ENCODE peak calls at places on chromosomes 16 and 17, in five cellular contexts. O, F, R, P and C are unnamed samples.
A peak's percentile ranks its signal among the peaks of the same experiment; 100 is the strongest.

GRCh38 chr16:48231675-48232214 is 12.4 kb upstream of the LONP2 start:
- DNase-seq in O (peak; percentile 21), F (no peak), R (peak; percentile 23), P (peak; percentile 30), C (no peak)

GRCh38 chr17:75614556-75615270 is 18.5 kb upstream of the SMIM5 start:
- DNase-seq in O (no peak), F (no peak), R (no peak), P (no peak), C (no peak)

GRCh38 chr17:10013360-10014112 is 108.5 kb upstream of the RCVRN start:
- DNase-seq in O (no peak), F (no peak), R (no peak), P (peak; percentile 30), C (no peak)

GRCh38 chr17:64413505-64413904 is 22.8 kb upstream of the PECAM1 start:
- DNase-seq in O (no peak), F (no peak), R (no peak), P (peak; percentile 40), C (no peak)

GRCh38 chr17:28385037-28385797 is 13.7 kb downstream of the SARM1 start:
- DNase-seq in O (no peak), F (no peak), R (no peak), P (peak; percentile 42), C (peak; percentile 66)

GRCh38 chr16:82874251-82874650 is 247.5 kb downstream of the CDH13 start:
- DNase-seq in O (no peak), F (no peak), R (no peak), P (no peak), C (no peak)

GRCh38 chr16:79762217-79762616 is 161.7 kb upstream of the MAF start:
- DNase-seq in O (no peak), F (no peak), R (no peak), P (no peak), C (no peak)

GRCh38 chr17:42233148-42233547 is 38.9 kb upstream of the GHDC start:
- DNase-seq in O (no peak), F (no peak), R (no peak), P (no peak), C (no peak)

GRCh38 chr16:53609536-53609935 is 94.1 kb downstream of the RPGRIP1L start:
- DNase-seq in O (no peak), F (no peak), R (no peak), P (no peak), C (no peak)

GRCh38 chr17:42402121-42402516 is 13.9 kb upstream of the STAT3 start:
- DNase-seq in O (no peak), F (no peak), R (no peak), P (peak; percentile 57), C (no peak)

GRCh38 chr17:80119839-80120238 is 18.5 kb downstream of the GAA start:
- DNase-seq in O (no peak), F (no peak), R (no peak), P (no peak), C (no peak)

GRCh38 chr17:21524211-21524591 is 148.0 kb downstream of the KCNJ12 start:
- DNase-seq in O (no peak), F (no peak), R (no peak), P (no peak), C (no peak)

GRCh38 chr16:51225902-51226301 is 74.8 kb upstream of the SALL1 start:
- DNase-seq in O (no peak), F (no peak), R (no peak), P (no peak), C (no peak)

GRCh38 chr17:7308625-7309433 is 1.4 kb downstream of the EIF5A start:
- DNase-seq in O (peak; percentile 63), F (peak; percentile 80), R (peak; percentile 97), P (peak; percentile 89), C (peak; percentile 81)

GRCh38 chr16:70778901-70779309 is 22.1 kb downstream of the VAC14 start:
- DNase-seq in O (peak; percentile 49), F (peak; percentile 32), R (peak; percentile 88), P (peak; percentile 38), C (no peak)

GRCh38 chr17:62819511-62820221 is 11.6 kb upstream of the MARCHF10 start:
- DNase-seq in O (peak; percentile 31), F (peak; percentile 77), R (peak; percentile 97), P (peak; percentile 21), C (peak; percentile 83)

DNA sequence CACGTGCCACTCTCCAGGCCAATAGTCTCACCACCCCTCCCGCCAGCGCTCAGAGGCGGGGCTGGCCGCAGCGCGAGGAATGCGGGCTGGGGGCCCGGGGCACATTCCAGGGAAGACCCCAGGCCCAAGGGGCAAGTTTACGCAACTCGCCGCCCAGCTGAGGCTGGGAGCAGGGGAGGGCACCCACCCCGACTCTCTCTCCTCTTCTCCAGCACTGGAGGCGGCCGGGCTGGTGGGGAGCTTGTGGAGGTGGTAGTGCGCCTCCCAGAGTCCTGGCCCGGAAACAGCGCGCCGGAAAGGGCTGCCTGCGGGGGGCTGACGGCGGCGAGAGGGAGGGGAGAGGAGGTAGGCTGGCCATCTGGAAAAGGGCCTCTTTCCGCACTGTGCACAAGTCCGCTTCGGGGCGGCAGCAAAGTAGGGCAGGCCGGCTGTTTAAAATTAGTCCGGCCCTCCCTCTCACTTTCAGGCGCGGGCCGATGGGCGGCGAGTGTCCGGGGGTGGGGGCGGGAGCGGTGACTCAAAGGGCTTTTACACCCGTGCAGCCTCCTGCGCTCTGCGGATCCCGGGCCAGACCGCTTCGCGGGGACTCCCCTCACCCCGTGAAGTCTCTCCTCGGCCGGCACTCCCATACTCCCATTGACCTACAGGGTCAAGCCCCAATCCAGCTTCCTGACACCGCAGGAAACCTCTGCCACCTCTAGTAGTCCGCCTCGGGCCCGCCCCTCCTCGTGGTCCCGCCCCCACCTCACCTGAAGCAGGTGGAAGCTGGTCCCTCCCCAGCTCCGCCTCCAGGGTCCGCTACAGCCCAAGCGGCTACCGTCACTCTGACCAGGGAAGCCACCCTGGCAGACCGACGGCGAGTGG is 968 bp downstream of the FHOD1 start:
- DNase-seq in O (peak; percentile 80), F (peak; percentile 87), R (peak; percentile 56), P (peak; percentile 94), C (peak; percentile 95)
- TF ChIP-seq CTCF in O (peak; percentile 47), F (peak; percentile 30), R (peak; percentile 50), P (peak; percentile 9), C (peak; percentile 48)

DNA sequence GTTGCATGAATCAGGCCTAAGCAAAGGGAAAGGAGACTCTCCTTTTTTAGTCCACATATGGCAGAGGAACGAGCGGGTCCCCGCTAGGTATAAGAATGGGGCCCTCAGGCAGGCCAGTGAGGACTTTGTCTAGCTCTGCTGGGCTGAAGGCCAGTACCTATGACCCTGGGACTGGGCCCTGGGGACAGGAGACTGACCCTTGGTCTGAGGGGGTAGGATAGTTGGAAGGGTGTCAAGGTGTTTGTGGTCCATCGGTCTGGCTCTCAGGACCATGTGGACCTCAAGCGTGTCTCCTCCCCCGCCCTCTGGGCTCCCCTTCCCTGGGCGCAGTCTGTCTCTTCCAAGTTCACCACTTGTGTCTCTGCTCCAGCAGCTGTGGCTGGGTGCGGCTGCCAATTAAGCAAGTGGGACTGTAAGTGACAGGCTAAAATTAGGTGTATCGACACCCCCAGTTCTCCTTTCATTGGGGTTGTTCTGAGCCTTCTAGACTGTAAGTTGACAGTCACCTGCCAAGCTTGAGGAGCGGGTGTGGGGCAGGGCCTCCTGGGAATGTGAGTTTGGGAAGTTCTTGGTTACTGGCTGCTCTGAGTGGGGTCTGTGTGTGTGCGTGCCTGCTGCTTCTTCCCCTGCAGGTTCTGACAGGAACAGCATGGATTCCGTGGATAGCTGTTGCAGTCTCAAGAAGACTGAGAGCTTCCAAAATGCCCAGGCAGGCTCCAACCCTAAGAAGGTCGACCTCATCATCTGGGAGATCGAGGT is 24.5 kb downstream of the AKAP1 start:
- DNase-seq in O (peak; percentile 75), F (peak; percentile 83), R (no peak), P (peak; percentile 49), C (no peak)
- H3K4me1 ChIP-seq in O (peaks cover 100% of the 10 kb centered on the region), F (peaks cover 63% of the 10 kb centered on the region), R (peaks cover 28% of the 10 kb centered on the region), P (peaks cover 55% of the 10 kb centered on the region), C (peaks cover 44% of the 10 kb centered on the region)

DNA sequence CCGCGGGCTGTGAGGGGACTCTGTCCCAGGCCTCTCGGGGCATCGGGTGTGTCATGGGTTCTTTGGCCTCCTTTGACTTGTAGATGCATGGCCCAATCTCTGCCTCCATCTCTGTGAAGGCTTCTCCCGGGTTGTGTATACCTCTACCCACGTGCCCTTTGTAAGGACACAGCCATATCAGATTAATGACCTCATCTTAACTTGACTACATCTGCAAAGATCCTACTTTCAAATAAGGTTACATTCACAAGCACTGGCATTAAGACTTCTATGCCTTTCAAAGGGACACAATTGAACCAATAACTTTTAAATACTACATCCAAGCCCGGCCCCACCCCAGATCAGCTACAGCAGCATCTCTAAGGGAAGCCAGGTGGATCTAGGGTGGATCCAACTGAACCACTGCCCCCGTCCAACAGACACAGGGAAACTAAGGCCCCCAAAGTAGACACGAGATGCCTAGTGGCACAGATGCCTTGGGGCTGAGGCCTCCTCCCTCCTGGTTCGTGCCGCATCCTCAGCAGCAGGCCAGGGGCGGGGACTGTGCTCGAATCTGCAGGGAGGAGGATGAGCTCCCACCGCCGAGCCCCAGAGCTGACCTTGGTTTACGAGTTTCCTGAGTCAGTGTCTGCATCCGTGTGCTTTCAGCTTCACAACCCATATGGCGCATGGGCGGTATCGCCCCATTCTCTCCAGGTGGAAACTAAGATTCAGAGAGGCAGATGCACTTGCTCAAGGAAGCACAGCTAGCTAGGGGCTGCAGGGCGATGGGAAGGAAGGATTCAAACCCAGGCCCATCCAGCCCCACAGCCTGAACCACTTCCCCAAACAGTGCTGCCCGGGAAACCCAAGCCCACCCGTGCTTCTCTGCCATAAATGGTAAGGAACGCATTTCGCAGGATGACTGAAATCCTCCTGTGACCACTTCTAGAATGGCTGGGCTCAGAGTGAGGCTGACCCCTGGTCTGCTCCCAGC is 353.3 kb downstream of the C16orf95 start:
- DNase-seq in O (no peak), F (no peak), R (no peak), P (no peak), C (no peak)
- H3K4me3 ChIP-seq in O (no peak overlapping the region), F (no peak overlapping the region), R (no peak overlapping the region), P (no peak overlapping the region), C (no peak overlapping the region)

DNA sequence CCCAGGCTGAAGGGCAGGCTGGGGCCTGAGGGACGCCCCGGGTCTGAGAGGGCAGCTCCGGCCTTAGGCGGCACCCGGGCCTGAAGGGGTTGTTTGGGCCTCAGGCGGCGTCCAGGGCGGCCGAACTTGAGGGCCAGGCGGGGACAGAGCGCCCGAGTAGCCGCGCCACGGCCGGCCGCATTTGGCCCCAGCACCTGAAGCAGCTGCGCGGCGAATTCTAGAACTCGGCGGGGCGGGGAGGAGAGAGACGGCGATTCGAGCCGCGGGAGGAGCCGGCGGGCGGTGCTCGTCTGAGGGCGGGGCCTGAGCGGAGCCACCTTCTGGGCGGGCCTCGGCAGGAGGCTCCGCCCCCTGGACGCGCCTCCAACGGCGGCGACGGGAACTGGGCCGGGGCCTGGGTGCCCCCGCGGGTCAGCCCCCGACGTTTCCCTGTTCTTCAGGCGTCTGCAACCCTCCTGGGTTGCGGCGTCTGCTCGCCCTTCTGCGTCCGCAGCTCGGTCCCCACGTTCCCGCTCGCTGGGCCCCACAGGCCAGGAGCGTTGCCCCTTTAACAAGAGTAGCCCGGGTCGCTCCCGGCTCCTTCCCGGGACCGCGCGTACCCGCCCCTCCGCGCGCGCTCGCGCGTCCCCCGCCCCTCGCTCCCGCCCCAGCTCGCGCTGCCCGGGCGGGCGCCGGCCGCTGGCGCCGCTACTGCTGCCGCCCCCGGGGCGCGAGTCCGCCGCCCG is at the start of the genes INCA1 and KIF1C:
- DNase-seq in O (peak; percentile 95), F (peak; percentile 97), R (peak; percentile 98), P (peak; percentile 96), C (peak; percentile 97)
- TF ChIP-seq CTCF in O (peak; percentile 47), F (no peak), R (no peak), P (peak; percentile 15), C (peak; percentile 15)

GRCh38 chr17:77571562-77571981 is 386.9 kb upstream of the TNRC6C start:
- DNase-seq in O (no peak), F (no peak), R (no peak), P (no peak), C (peak; percentile 48)
- H3K4me1 ChIP-seq in O (peaks cover 18% of the 10 kb centered on the region), F (no peaks in the 10 kb centered on the region), R (peaks cover 12% of the 10 kb centered on the region), P (no peaks in the 10 kb centered on the region), C (peaks cover 15% of the 10 kb centered on the region)